ENCODE peak calls at places on chromosomes 16 and 17, in seven cellular contexts. D is mesothelial cell of epicardium; E is stimulated activated CD8-positive, alpha-beta memory T cell treated with anti-CD3 and anti-CD28 coated beads, Interleukin-2, amount 100 ng/mL, for 48 hours; J is CD4-positive, alpha-beta memory T cell; G is T-helper 9 cell; V is CD8-positive, alpha-beta T cell; F is uterus. N is an unnamed sample.

GRCh38 chr17:62165378-62165722 is 100.3 kb upstream of the MED13 start:
- DNase-seq in D (no peak), E (no peak), J (no peak), G (no peak), V (no peak), F (no peak), N (no peak)

GRCh38 chr17:82870091-82870491 is 30.3 kb upstream of the ZNF750 start:
- DNase-seq in D (no peak), E (no peak), J (no peak), G (no peak), V (no peak), F (no peak), N (no peak)

GRCh38 chr16:67142342-67142741 is 8.5 kb downstream of the B3GNT9 start:
- DNase-seq in D (no peak), E (no peak), J (no peak), G (no peak), V (no peak), F (no peak), N (no peak)

GRCh38 chr17:9987779-9988585 is 82.9 kb upstream of the RCVRN start:
- DNase-seq in D (no peak), E (peak; percentile 3), J (peak; percentile 9), G (peak; percentile 3), V (peak; percentile 2), F (no peak), N (no peak)

GRCh38 chr16:14399397-14400284 is 230.4 kb downstream of the PARN start:
- DNase-seq in D (no peak), E (no peak), J (no peak), G (no peak), V (no peak), F (no peak), N (no peak)

GRCh38 chr16:7113949-7114348 is 218.7 kb upstream of the RBFOX1 start:
- DNase-seq in D (no peak), E (no peak), J (no peak), G (no peak), V (no peak), F (no peak), N (no peak)

GRCh38 chr17:57009737-57010445 is 32.0 kb downstream of the SCPEP1 start:
- DNase-seq in D (no peak), E (peak; percentile 22), J (peak; percentile 40), G (peak; percentile 19), V (peak; percentile 21), F (peak; percentile 20), N (no peak)

GRCh38 chr16:76207270-76207669 is 69.9 kb upstream of the CNTNAP4 start:
- DNase-seq in D (no peak), E (no peak), J (no peak), G (no peak), V (no peak), F (no peak), N (no peak)

GRCh38 chr16:15493416-15494181 is 59.2 kb downstream of the BMERB1 start:
- DNase-seq in D (no peak), E (no peak), J (no peak), G (no peak), V (no peak), F (peak; percentile 63), N (no peak)

GRCh38 chr17:50649042-50649908 is 14.6 kb downstream of the ABCC3 start:
- DNase-seq in D (no peak), E (no peak), J (no peak), G (no peak), V (no peak), F (no peak), N (no peak)

GRCh38 chr16:70665806-70666735 is 19.7 kb downstream of the IL34 start:
- DNase-seq in D (no peak), E (no peak), J (no peak), G (no peak), V (no peak), F (peak; percentile 11), N (no peak)

GRCh38 chr17:1228752-1229353 is 41.4 kb upstream of the BHLHA9 start:
- DNase-seq in D (no peak), E (no peak), J (peak; percentile 10), G (no peak), V (no peak), F (no peak), N (no peak)

GRCh38 chr16:66266436-66267286 is 99.8 kb upstream of the CDH5 start:
- DNase-seq in D (peak; percentile 72), E (no peak), J (no peak), G (no peak), V (no peak), F (peak; percentile 78), N (no peak)

GRCh38 chr17:45274033-45274432 is 12.1 kb upstream of the SPATA32 start:
- DNase-seq in D (no peak), E (no peak), J (no peak), G (no peak), V (no peak), F (no peak), N (no peak)

GRCh38 chr17:5355416-5356129 is 63.9 kb downstream of the NUP88 start:
- DNase-seq in D (no peak), E (no peak), J (no peak), G (no peak), V (no peak), F (no peak), N (no peak)

GRCh38 chr17:82896071-82897000 is 56.5 kb upstream of the ZNF750 start:
- DNase-seq in D (no peak), E (no peak), J (no peak), G (no peak), V (no peak), F (no peak), N (no peak)

GRCh38 chr17:60168654-60169053 is 18.9 kb downstream of the CA4 start:
- DNase-seq in D (no peak), E (no peak), J (no peak), G (no peak), V (no peak), F (no peak), N (no peak)

GRCh38 chr17:40309938-40310510 is 1.0 kb downstream of the RARA start:
- DNase-seq in D (no peak), E (no peak), J (no peak), G (no peak), V (no peak), F (no peak), N (no peak)

GRCh38 chr16:12228607-12229499 is 252.3 kb downstream of the SNX29 start:
- DNase-seq in D (peak; percentile 65), E (peak; percentile 3), J (no peak), G (no peak), V (no peak), F (peak; percentile 27), N (no peak)

N was measured in NCI-H1048.